ENCODE peak calls at places on chromosomes 11 and 22, in seven cellular contexts. D, W, I, E, N, R and A are unnamed samples.

GRCh38 chr22:46634011-46634699 is 14.0 kb downstream of the GRAMD4 start:
- DNase-seq in R (no peak), I (no peak), E (no peak), W (no peak), D (no peak), N (no peak), A (no peak)

GRCh38 chr22:43242627-43243026 is 55.7 kb upstream of the TTLL12 start:
- DNase-seq in I (no peak), D (no peak), W (no peak), E (no peak), N (no peak), R (no peak), A (no peak)

GRCh38 chr22:20491346-20491745 is 4.2 kb downstream of the KLHL22 start:
- DNase-seq in I (no peak), E (no peak), N (no peak), R (no peak), D (no peak), W (no peak), A (no peak)

GRCh38 chr22:40363059-40363458 is 7.3 kb upstream of the SGSM3 start:
- DNase-seq in W (peak; percentile 90), E (no peak), I (no peak), D (peak; percentile 7), N (no peak), R (no peak), A (no peak)

GRCh38 chr11:43010042-43010441 is 301.8 kb upstream of the API5 start:
- DNase-seq in I (no peak), D (no peak), R (no peak), N (no peak), W (no peak), E (no peak), A (no peak)

GRCh38 chr22:22552630-22553029 is 6.4 kb downstream of the PRAME start:
- DNase-seq in I (no peak), E (no peak), D (no peak), R (no peak), W (no peak), N (no peak), A (no peak)

GRCh38 chr11:47552086-47552580 is 799 bp downstream of the CELF1 start:
- DNase-seq in E (no peak), W (peak; percentile 52), I (no peak), N (peak; percentile 44), D (no peak), R (no peak), A (no peak)

GRCh38 chr22:43848366-43849171 is 13.7 kb downstream of the SULT4A1 start:
- DNase-seq in N (peak; percentile 9), D (no peak), I (no peak), R (peak; percentile 4), E (no peak), W (peak; percentile 52), A (no peak)

GRCh38 chr22:35477911-35478582 is 62.6 kb upstream of the RASD2 start:
- DNase-seq in I (no peak), E (no peak), R (peak; percentile 27), N (peak; percentile 40), W (peak; percentile 91), D (peak; percentile 56), A (peak; percentile 79)

GRCh38 chr11:95325777-95326258 is 94.8 kb upstream of the SESN3 start:
- DNase-seq in D (no peak), N (no peak), W (no peak), I (no peak), E (no peak), R (no peak), A (no peak)

GRCh38 chr11:12224537-12224893 is 114.1 kb downstream of the MICAL2 start:
- DNase-seq in I (peak; percentile 89), W (peak; percentile 94), D (peak; percentile 93), R (no peak), N (peak; percentile 64), E (peak; percentile 41), A (peak; percentile 61)

GRCh38 chr11:95134491-95134890 is 44.8 kb downstream of the ENDOD1 start:
- DNase-seq in E (no peak), W (peak; percentile 51), I (peak; percentile 74), R (no peak), N (no peak), D (no peak), A (no peak)

GRCh38 chr11:96188625-96189006 is 154.4 kb downstream of the MAML2 start:
- DNase-seq in N (no peak), D (no peak), I (no peak), W (peak; percentile 57), R (no peak), E (no peak), A (no peak)

GRCh38 chr11:60951909-60952741 is at the start of gene SLC15A3:
- DNase-seq in W (peak; percentile 27), R (no peak), E (peak; percentile 69), N (peak; percentile 59), D (peak; percentile 42), I (peak; percentile 50), A (peak; percentile 61)

GRCh38 chr11:60992842-60993409 is 21.4 kb downstream of the CD6 start:
- DNase-seq in D (no peak), I (no peak), R (no peak), W (no peak), E (no peak), N (no peak), A (no peak)

GRCh38 chr11:22828373-22828772 is 1.2 kb downstream of the SVIP start:
- DNase-seq in D (no peak), R (no peak), W (no peak), E (no peak), N (no peak), I (no peak), A (no peak)

GRCh38 chr11:118267486-118267885 is 3.4 kb upstream of the MPZL2 start:
- DNase-seq in N (no peak), W (no peak), E (no peak), I (no peak), D (no peak), R (no peak), A (no peak)

GRCh38 chr11:123611698-123612097 is 42.7 kb downstream of the SCN3B start:
- DNase-seq in E (no peak), D (no peak), I (no peak), W (no peak), R (no peak), N (no peak), A (no peak)

GRCh38 chr11:108838102-108838803 is 173.4 kb downstream of the DDX10 start:
- DNase-seq in I (no peak), N (no peak), W (no peak), E (no peak), D (no peak), R (no peak), A (no peak)

GRCh38 chr11:34754171-34754823 is 133.4 kb downstream of the EHF start:
- DNase-seq in N (peak; percentile 27), R (no peak), W (no peak), D (no peak), E (no peak), I (no peak), A (no peak)

GRCh38 chr11:74170694-74171629 is at the start of the genes C2CD3 and PPME1:
- DNase-seq in I (peak; percentile 99), W (peak; percentile 100), R (peak; percentile 99), E (peak; percentile 83), N (peak; percentile 99), D (peak; percentile 84), A (peak; percentile 99)
- TF ChIP-seq POLR2A in I (peak; percentile 47), W (peak; percentile 90), R (peak; percentile 69), E (peak; percentile 93), N (peak; percentile 88), D (peak; percentile 99), A (peak; percentile 67)

DNA sequence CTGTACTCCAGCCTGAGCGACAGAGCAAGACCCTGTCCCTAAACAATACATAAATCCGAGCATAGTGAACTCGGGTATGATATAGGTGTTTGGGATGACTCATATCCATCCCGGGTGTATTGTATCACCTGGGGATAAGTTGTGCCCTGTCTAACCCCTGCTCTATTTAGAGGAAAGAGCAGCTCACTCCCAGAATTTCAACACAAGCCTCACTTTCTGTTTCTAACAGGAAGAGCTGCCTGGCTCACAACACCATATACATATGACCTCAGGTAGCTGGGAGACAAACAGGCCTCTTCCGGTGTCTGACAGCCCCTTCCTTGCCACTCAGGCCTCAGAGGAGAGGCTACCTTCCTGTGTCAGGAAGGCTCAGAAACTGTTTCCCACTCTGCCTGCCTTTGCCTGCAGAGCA is 9.9 kb upstream of the MICALL1 start:
- DNase-seq in D (no peak), W (peak; percentile 33), R (no peak), N (no peak), E (no peak), I (peak; percentile 48), A (no peak)
- TF ChIP-seq POLR2A in D (no peak), W (no peak), R (no peak), N (no peak), E (no peak), I (no peak), A (no peak)

DNA sequence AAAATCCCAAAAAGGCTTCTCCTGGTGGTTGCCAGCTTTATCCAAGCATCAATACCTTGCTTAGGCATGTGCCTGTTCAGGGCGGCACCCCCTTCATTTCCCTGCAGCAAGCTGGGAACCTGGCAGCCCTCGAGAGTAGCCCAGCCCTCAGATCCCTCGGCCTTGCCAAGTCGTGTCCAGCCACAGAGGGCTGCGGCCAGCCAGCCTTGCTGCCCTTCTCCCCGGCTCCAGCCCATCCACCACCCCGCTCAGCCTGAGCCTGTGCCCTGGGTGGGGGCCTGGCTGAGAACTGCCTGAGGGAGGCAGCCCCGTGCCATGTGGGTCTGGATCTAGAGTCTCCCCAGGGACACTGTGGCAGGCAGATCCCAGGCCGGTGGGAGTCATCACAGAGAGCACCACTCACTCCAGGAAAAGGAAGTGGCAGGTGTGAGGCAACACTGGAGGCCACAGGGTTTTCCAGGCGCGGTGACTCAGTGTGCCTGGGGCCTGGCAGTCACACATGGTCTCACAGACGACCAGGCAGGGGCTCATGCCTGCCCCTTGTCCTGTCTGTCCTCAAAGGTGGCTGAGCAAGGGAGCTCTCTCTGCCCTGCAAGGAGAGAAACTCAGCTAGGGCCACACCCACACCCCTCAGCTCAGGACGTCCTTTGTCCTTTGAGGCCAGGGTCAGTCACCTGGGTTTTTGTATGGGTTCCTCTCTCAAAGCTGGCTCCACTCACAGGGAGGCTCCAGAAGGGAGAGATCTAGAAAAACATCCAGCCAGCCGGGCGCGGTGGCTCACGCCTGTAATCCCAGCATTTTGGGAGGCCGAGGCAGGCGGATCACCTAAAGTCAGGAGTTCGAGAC is 12.2 kb upstream of the CDC42BPG start:
- DNase-seq in R (peak; percentile 80), E (no peak), W (peak; percentile 85), D (peak; percentile 89), N (peak; percentile 96), I (peak; percentile 76), A (peak; percentile 63)
- TF ChIP-seq POLR2A in R (no peak), E (peak; percentile 64), W (no peak), D (no peak), N (peak; percentile 71), I (no peak), A (no peak)

DNA sequence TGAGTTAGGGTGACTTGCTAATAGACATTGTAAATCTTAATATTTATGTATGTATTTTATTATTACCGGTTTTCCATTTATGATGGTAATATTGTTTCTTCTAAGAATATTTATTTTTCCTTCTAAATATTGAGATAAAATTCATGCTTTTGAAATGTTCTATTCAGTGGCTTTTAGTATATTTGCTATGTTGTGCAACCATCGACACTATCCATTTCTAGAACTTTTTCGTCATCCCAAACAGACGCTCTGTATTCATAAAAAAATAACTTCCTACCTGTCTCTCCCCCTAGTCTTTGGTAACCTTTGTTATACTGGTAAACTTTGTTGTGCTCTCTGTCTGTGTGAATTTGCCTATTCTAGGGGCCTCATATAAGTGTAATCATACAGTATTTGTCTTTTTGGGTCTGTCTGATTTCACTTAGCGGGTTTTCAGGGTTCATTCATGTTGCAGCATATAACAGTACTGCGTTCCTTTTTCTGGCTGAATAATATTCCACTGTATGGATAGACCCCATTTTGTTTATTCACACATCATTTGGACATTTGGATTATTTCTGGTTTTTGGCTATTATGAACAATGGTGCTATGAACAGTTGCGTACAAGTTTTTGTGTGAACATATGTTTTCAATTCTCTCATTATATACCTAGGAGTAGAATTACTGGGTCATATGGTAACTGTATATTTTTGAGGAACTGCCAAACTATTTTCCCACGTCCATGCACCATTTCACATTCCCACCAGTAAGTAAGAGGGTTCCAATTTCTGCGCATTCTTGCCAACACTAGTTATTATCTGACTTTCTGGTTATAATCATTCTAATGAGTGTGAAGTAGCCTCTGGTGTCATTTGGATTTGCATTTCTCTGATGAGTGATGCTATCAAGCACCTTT is 15.9 kb downstream of the NEAT1 start:
- DNase-seq in I (peak; percentile 11), W (peak; percentile 40), D (no peak), E (no peak), R (no peak), N (no peak), A (no peak)
- TF ChIP-seq POLR2A in I (no peak), W (peak; percentile 66), D (no peak), E (no peak), R (no peak), N (no peak), A (no peak)